ENCODE peak calls at places on chromosomes 13 and 19, in four cellular contexts. R, E, P and T are unnamed samples.
A peak's percentile ranks its signal among the peaks of the same experiment; 100 is the strongest.

GRCh38 chr13:28077231-28077630 is 23.1 kb downstream of the FLT3 start:
- DNase-seq in R (no peak), E (no peak), P (no peak), T (no peak)

GRCh38 chr19:40691421-40692211 is 1.2 kb upstream of the NUMBL start:
- DNase-seq in R (no peak), E (no peak), P (no peak), T (peak; percentile 53)

GRCh38 chr19:54207908-54208783 is 7.5 kb downstream of the RPS9 start:
- DNase-seq in R (no peak), E (peak; percentile 59), P (peak; percentile 50), T (no peak)

GRCh38 chr19:1218751-1219567 is 13.4 kb downstream of the STK11 start:
- DNase-seq in R (no peak), E (no peak), P (no peak), T (no peak)

GRCh38 chr13:100633461-100633860 is 41.1 kb downstream of the TMTC4 start:
- DNase-seq in R (no peak), E (peak; percentile 6), P (no peak), T (peak; percentile 56)

GRCh38 chr13:91167706-91168459 is 179.6 kb upstream of the MIR17HG start:
- DNase-seq in R (no peak), E (no peak), P (no peak), T (no peak)

GRCh38 chr19:38233740-38234251 is 9.8 kb upstream of the DPF1 start:
- DNase-seq in R (peak; percentile 95), E (peak; percentile 58), P (peak; percentile 79), T (peak; percentile 90)

GRCh38 chr19:30046522-30046921 is 104.5 kb downstream of the URI1 start:
- DNase-seq in R (no peak), E (no peak), P (no peak), T (peak; percentile 48)

GRCh38 chr13:25633108-25633507 is 261.3 kb downstream of the ATP8A2 start:
- DNase-seq in R (no peak), E (no peak), P (no peak), T (no peak)

GRCh38 chr13:32246468-32246867 is 68.7 kb downstream of the ZAR1L start:
- DNase-seq in R (peak; percentile 81), E (peak; percentile 67), P (peak; percentile 53), T (peak; percentile 43)

GRCh38 chr13:95201814-95202521 is 99.3 kb downstream of the ABCC4 start:
- DNase-seq in R (no peak), E (no peak), P (no peak), T (no peak)

GRCh38 chr19:39166571-39167391 is 30.0 kb upstream of the NCCRP1 start:
- DNase-seq in R (peak; percentile 31), E (peak; percentile 49), P (no peak), T (no peak)

GRCh38 chr13:85652536-85652935 is 146.7 kb downstream of the SLITRK6 start:
- DNase-seq in R (no peak), E (no peak), P (no peak), T (no peak)

GRCh38 chr19:51687791-51688664 is 5.1 kb upstream of the SPACA6 start:
- DNase-seq in R (peak; percentile 64), E (no peak), P (peak; percentile 47), T (peak; percentile 68)

GRCh38 chr13:97279079-97279411 is 56.9 kb downstream of the MBNL2 start:
- DNase-seq in R (no peak), E (no peak), P (no peak), T (no peak)

GRCh38 chr19:1921825-1922224 is 16.6 kb downstream of the ADAT3 start:
- DNase-seq in R (no peak), E (no peak), P (no peak), T (no peak)

GRCh38 chr19:10517760-10518443 is 655 bp upstream of the S1PR5 start:
- DNase-seq in R (peak; percentile 65), E (no peak), P (peak; percentile 88), T (peak; percentile 45)

GRCh38 chr19:55467236-55468053 is 2.9 kb upstream of the C19orf85 start:
- DNase-seq in R (peak; percentile 77), E (peak; percentile 69), P (peak; percentile 77), T (peak; percentile 48)

GRCh38 chr13:30806784-30807183 is 71.4 kb downstream of the ALOX5AP start:
- DNase-seq in R (no peak), E (no peak), P (no peak), T (peak; percentile 13)

DNA sequence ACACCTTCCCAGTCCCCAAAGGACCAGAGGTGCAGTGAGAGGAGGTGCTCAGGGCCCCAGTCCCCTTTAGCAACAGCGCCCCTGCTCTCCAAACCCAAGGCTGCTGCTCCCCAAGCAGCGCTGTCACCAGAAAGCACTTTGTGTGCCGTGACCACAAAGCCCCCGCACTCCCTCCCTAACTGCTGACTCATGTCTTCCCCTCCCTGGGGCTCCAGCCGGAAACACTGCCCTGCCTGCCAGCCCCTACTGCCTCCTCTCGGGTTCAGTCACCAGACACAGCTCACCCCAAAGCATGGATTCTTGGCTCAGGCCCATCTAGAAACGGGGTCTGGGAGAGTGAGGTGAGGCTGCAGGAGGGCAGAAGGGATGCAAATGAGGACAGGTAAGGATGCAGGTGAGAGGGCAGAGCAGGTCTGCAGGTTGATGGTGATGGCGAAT is 4.9 kb upstream of the TNFSF14 start:
- DNase-seq in R (peak; percentile 65), E (no peak), P (peak; percentile 89), T (peak; percentile 33)
- TF ChIP-seq HMGXB4 in R (no peak), E (no peak), P (no peak), T (no peak)

DNA sequence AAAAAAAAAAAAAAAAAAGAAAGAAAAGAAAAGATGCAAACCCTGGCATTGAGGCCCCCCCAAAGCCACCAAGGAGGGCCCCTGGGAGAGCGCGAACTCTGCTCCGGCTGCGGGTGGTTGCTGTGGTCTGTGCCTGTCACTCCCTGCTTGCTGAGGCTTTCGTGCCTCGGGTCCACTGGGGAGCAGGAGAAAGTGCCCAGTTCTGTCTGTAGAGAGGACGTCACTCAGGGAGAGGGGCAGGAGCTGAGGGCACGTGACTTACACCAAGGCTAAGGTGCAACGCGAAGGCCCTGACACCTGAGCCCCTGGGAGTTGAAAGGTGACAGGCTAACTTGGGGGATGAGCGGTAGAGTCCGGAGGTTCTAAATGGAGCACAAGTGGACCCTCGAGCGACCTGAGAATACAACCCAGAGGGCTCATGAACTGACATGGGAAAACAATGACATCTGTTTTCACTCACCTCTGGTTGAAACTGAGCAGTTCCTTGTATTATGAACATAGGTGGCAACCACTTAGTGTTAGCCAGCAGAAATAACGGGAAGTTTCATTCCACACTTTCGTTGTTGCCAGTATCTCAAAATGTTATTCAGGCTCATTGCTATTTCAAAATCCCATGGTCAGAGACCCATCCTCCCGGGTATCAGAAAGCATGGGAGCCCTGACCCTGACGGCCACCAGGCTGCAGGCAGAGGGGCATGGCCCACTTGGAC is 69.2 kb upstream of the TM9SF2 start:
- DNase-seq in R (no peak), E (no peak), P (no peak), T (no peak)
- TF ChIP-seq HMGXB4 in R (no peak), E (no peak), P (no peak), T (no peak)

GRCh38 chr19:48480476-48481190 is 11.5 kb downstream of the CYTH2 start:
- DNase-seq in R (peak; percentile 44), E (no peak), P (no peak), T (no peak)
- TF ChIP-seq HMGXB4 in R (no peak), E (no peak), P (no peak), T (no peak)

DNA sequence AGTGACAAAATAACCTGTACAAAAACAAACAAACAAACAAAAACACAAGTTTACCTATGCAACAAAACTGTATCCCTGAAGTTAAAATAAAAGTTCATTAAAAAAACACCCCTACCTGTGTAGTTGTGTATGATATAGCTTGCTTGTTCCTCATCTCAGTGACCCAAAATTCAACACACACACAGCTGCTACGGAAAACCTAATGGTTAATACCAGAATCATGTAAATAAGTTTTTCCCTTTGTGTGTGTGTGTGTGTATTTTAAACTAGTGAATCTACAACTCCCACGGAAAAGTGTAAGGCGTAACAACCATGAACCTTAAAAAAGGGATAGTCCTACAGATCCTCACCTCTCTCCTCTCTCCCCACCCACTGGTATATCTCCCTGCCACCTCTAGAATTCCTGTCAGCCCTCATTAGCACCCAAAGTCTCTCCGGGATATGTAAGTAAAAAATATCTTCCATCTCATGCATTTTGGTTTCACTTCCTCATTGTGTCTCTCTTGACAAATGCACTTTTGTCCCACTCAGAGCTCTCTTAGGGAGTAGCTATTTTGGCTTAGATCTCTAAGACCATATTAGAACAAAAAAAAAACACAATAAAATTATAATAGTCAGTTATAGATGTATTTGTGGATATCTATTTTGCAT is 2236.5 kb downstream of the PCDH9 start:
- DNase-seq in R (no peak), E (no peak), P (no peak), T (no peak)
- TF ChIP-seq HMGXB4 in R (no peak), E (no peak), P (no peak), T (no peak)

DNA sequence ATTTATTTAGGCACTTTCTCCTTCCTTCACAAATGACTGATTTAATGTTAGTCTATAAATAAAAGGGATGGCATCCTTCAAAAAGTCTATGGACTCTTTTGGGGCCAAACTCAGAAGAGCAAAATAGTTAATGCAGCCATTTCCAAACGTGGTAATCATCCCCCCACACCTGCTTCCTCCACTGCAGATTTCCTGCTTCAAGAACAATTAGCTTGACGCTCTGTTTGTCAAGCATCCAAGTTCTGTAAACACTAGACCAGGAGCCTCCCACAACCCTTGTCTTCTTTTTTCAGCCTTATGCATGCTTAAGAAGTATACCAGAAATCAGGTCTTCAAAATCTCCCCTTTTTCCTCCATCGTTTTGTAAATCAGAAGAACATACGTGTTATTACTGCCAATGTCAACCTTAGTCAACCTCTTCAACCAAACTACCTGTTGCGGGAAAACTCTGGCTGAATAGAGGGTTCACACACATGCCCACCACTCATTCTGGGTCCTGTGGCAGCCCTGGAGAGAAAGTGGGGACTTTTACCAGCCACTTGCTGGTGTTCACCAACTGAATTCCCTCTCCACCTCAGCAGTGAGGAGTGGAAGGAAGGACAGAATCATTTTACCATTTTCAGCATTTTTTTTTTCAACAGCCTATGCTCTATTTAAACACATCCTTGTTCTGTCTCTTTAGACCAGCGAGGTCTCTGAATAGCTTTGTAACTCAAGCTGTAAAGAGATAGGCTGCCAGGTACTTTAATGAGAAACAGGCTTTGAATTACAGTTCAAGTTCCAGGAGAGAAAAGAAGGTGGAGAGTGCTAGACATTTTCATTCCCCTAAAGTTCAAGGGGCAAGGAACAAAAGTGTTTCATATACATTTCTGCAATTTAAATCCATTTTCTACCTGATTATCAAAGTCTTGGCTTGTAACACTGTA is 39.1 kb downstream of the EFNB2 start:
- DNase-seq in R (no peak), E (no peak), P (no peak), T (no peak)
- TF ChIP-seq HMGXB4 in R (no peak), E (no peak), P (no peak), T (no peak)